ENCODE peak calls at places on chromosomes 16 and 17, in six cellular contexts. V, C, E, Y, Q and Z are unnamed samples.

GRCh38 chr16:29315916-29316517 is 90.5 kb downstream of the NPIPB11 start:
- DNase-seq in Q (no peak), E (no peak), Y (no peak), V (peak), C (no peak), Z (no peak)

GRCh38 chr17:77894126-77894956 is 64.2 kb upstream of the TNRC6C start:
- DNase-seq in V (no peak), E (no peak), Y (no peak), C (no peak), Q (no peak), Z (no peak)

GRCh38 chr17:65093930-65094329 is 37.4 kb upstream of the GNA13 start:
- DNase-seq in V (no peak), E (no peak), Y (no peak), C (no peak), Q (no peak), Z (no peak)

GRCh38 chr17:1007310-1008007 is 10.5 kb downstream of the TIMM22 start:
- DNase-seq in V (no peak), E (no peak), Q (no peak), Y (no peak), C (no peak), Z (no peak)

GRCh38 chr16:3029499-3030127 is 5.8 kb downstream of the THOC6 start:
- DNase-seq in C (no peak), Y (peak), V (no peak), Q (no peak), E (no peak), Z (peak)

GRCh38 chr16:71954180-71954579 is 46.0 kb downstream of the PKD1L3 start:
- DNase-seq in E (no peak), V (no peak), Q (no peak), C (no peak), Y (no peak), Z (no peak)

GRCh38 chr17:79650283-79650682 is 39.4 kb upstream of the RBFOX3 start:
- DNase-seq in C (no peak), E (no peak), Y (no peak), V (no peak), Q (no peak), Z (no peak)

GRCh38 chr16:68417711-68418301 is 30.5 kb downstream of the SMPD3 start:
- DNase-seq in E (no peak), C (peak), Y (peak), Q (no peak), V (peak), Z (peak)

GRCh38 chr16:57092786-57093301 is 461 bp downstream of the CPNE2 start:
- DNase-seq in V (peak), C (peak), Y (no peak), E (no peak), Q (no peak), Z (peak)

GRCh38 chr17:77999413-78000173 is 41.1 kb downstream of the TNRC6C start:
- DNase-seq in C (no peak), E (no peak), V (no peak), Q (no peak), Y (peak), Z (no peak)

GRCh38 chr17:41140360-41141132 is at the start of gene KRTAP4-6:
- DNase-seq in Q (no peak), C (no peak), Y (peak), V (no peak), E (peak), Z (no peak)

GRCh38 chr16:29745853-29746345 is at the start of gene C16orf54:
- DNase-seq in V (peak), Y (no peak), C (peak), Q (no peak), E (no peak), Z (peak)

GRCh38 chr16:23318639-23319038 is 16.5 kb downstream of the SCNN1B start:
- DNase-seq in Q (no peak), Y (peak), C (no peak), E (no peak), V (no peak), Z (no peak)

GRCh38 chr16:47016700-47017133 is 43.2 kb upstream of the DNAJA2 start:
- DNase-seq in Q (no peak), Y (no peak), C (no peak), E (no peak), V (no peak), Z (peak)

GRCh38 chr16:82783933-82784566 is 157.3 kb downstream of the CDH13 start:
- DNase-seq in E (no peak), Y (no peak), Q (no peak), C (no peak), V (no peak), Z (no peak)

GRCh38 chr17:37506678-37507077 is 17.0 kb downstream of the DUSP14 start:
- DNase-seq in Q (no peak), V (peak), E (no peak), C (no peak), Y (peak), Z (peak)

DNA sequence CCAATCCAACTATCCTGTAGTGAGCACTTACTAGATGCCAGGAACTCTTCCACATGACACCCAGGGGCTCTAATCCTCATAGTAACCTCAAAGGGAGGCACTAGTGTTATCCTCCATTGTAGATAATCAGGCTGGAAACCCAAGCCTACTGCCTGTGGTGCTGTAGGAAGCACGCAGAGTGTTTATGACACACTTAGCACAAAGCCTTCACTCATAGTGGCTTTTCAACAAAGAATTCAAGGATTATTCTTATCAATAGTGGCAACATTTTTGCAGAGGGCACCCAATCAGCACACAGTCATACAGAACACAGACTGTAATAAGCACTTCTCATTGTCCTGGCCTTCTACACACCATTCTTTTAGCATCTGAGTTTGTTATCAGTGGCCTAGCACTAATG is 18.5 kb upstream of the SOX9 start:
- DNase-seq in V (no peak), Y (no peak), C (no peak), Q (no peak), E (no peak), Z (no peak)
- TF ChIP-seq CTCF in V (no peak), Y (no peak), C (no peak), Q (no peak), E (no peak), Z (no peak)

GRCh38 chr16:67246945-67247697 is at the start of gene FHOD1:
- DNase-seq in C (peak), E (peak), Y (peak), Q (peak), V (peak), Z (peak)
- TF ChIP-seq CTCF in C (no peak), E (no peak), Y (no peak), Q (no peak), V (peak), Z (no peak)

GRCh38 chr17:56674401-56674925 is 81.0 kb downstream of the NOG start:
- DNase-seq in E (no peak), V (no peak), Q (no peak), C (no peak), Y (peak), Z (no peak)

GRCh38 chr17:56679148-56679766 is 85.8 kb downstream of the NOG start:
- DNase-seq in V (peak), Q (no peak), C (no peak), E (no peak), Y (peak), Z (peak)

GRCh38 chr17:56675876-56676660 is 82.6 kb downstream of the NOG start:
- DNase-seq in E (no peak), C (no peak), Q (no peak), V (no peak), Y (no peak), Z (no peak)

GRCh38 chr17:56678249-56679144 is 85.0 kb downstream of the NOG start:
- DNase-seq in Q (no peak), C (no peak), V (no peak), E (no peak), Y (no peak), Z (no peak)

GRCh38 chr17:56676807-56677206 is 83.3 kb downstream of the NOG start:
- DNase-seq in V (no peak), E (no peak), Q (no peak), C (no peak), Y (no peak), Z (no peak)
- TF ChIP-seq CTCF in V (no peak), E (peak), Q (no peak), C (no peak), Y (peak), Z (no peak)

DNA sequence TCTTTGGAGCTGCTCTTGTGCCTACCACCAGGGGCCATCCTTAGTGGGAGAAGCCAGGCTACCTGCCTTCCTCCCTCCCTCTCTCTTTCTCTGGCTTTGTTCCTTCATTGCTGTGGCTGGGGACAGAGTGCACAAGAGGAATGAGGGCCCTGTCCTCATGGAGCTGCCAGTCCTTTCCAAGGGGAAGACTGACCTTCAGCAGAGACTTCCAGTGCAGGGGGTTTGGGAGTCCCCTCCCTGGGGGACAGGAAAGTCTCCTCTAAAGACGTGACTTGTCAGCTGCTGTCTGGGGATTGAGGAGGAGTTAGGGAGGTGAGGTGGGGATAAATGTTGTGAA is 108.1 kb downstream of the CMIP start:
- DNase-seq in Q (no peak), E (no peak), Y (no peak), C (no peak), V (no peak), Z (no peak)
- TF ChIP-seq CTCF in Q (no peak), E (no peak), Y (peak), C (no peak), V (no peak), Z (no peak)

DNA sequence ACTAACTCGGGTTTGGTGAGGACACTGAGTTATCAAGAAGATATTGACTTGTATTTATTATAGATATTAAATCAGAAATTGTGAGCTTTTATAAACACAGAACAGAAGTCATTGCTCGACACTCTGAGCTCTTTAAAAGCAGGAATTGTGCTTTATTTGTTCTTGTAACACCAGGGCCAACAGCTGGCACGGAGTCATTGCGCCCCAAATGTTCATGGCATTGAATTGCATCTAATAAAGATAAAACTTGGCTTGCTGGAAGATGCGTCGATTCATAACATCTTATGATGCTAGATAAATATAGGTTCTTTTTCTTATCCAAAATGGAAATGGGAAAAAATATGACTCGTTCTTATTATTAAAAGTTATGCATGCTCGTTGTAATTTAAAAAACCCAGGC is 11.8 kb upstream of the MLYCD start:
- DNase-seq in E (no peak), C (no peak), Q (no peak), Y (peak), V (no peak), Z (no peak)
- TF ChIP-seq CTCF in E (peak), C (no peak), Q (no peak), Y (peak), V (peak), Z (peak)

GRCh38 chr17:50577451-50577954 is 17.0 kb downstream of the CACNA1G start:
- DNase-seq in V (no peak), Y (no peak), C (no peak), Q (no peak), E (no peak), Z (no peak)

GRCh38 chr17:50573866-50574571 is 13.5 kb downstream of the CACNA1G start:
- DNase-seq in E (no peak), Q (no peak), C (no peak), Y (no peak), V (no peak), Z (no peak)

GRCh38 chr17:50578173-50578572 is 17.7 kb downstream of the CACNA1G start:
- DNase-seq in Y (no peak), C (no peak), V (no peak), E (no peak), Q (no peak), Z (no peak)

GRCh38 chr17:50576864-50577263 is 16.3 kb downstream of the CACNA1G start:
- DNase-seq in Y (no peak), V (no peak), C (no peak), E (no peak), Q (no peak), Z (no peak)

GRCh38 chr17:50575581-50576210 is 15.2 kb downstream of the CACNA1G start:
- DNase-seq in E (no peak), Y (no peak), V (peak), C (no peak), Q (no peak), Z (no peak)
- TF ChIP-seq CTCF in E (no peak), Y (peak), V (peak), C (no peak), Q (no peak), Z (peak)

GRCh38 chr17:68706351-68706750 is 105.2 kb upstream of the FAM20A start:
- DNase-seq in Q (no peak), C (no peak), Y (no peak), E (no peak), V (no peak), Z (no peak)
- TF ChIP-seq CTCF in Q (no peak), C (no peak), Y (no peak), E (no peak), V (no peak), Z (no peak)

GRCh38 chr16:48334325-48334724 is 50.9 kb downstream of the SIAH1 start:
- DNase-seq in C (no peak), V (no peak), Y (no peak), Q (no peak), E (no peak), Z (no peak)
- TF ChIP-seq CTCF in C (no peak), V (no peak), Y (peak), Q (no peak), E (no peak), Z (peak)